ENCODE peak calls at places on chromosomes 12 and 14, in six cellular contexts. One of them, this sample, is unnamed.

GRCh38 chr14:105070760-105071137 is 5.5 kb upstream of the GPR132 start:
- DNase-seq in uterus: no peak
- DNase-seq in lower leg skin: no peak
- DNase-seq in transverse colon: no peak
- DNase-seq in ovary: no peak
- DNase-seq in adrenal gland: no peak
- DNase-seq in this sample: no peak

GRCh38 chr12:59808317-59808910 is 212.6 kb downstream of the SLC16A7 start:
- DNase-seq in uterus: no peak
- DNase-seq in lower leg skin: no peak
- DNase-seq in transverse colon: no peak
- DNase-seq in ovary: no peak
- DNase-seq in adrenal gland: no peak
- DNase-seq in this sample: peak

GRCh38 chr12:49972122-49972521 is 625 bp upstream of the AQP6 start:
- DNase-seq in uterus: no peak
- DNase-seq in lower leg skin: no peak
- DNase-seq in transverse colon: no peak
- DNase-seq in ovary: no peak
- DNase-seq in adrenal gland: no peak
- DNase-seq in this sample: no peak

GRCh38 chr14:75247286-75247922 is 31.2 kb upstream of the FOS start:
- DNase-seq in uterus: no peak
- DNase-seq in lower leg skin: no peak
- DNase-seq in transverse colon: peak
- DNase-seq in ovary: no peak
- DNase-seq in adrenal gland: no peak
- DNase-seq in this sample: no peak

GRCh38 chr14:35525695-35526094 is 8.3 kb upstream of the INSM2 start:
- DNase-seq in uterus: no peak
- DNase-seq in lower leg skin: no peak
- DNase-seq in transverse colon: no peak
- DNase-seq in ovary: no peak
- DNase-seq in adrenal gland: no peak
- DNase-seq in this sample: no peak

GRCh38 chr12:49465132-49465531 is 73.7 kb upstream of the KCNH3 start:
- DNase-seq in uterus: no peak
- DNase-seq in lower leg skin: no peak
- DNase-seq in transverse colon: no peak
- DNase-seq in ovary: no peak
- DNase-seq in adrenal gland: no peak
- DNase-seq in this sample: no peak

GRCh38 chr12:71125949-71126348 is 31.9 kb downstream of the TSPAN8 start:
- DNase-seq in uterus: no peak
- DNase-seq in lower leg skin: no peak
- DNase-seq in transverse colon: no peak
- DNase-seq in ovary: no peak
- DNase-seq in adrenal gland: no peak
- DNase-seq in this sample: no peak

GRCh38 chr14:38882533-38882932 is 220.5 kb downstream of the SEC23A start:
- DNase-seq in uterus: no peak
- DNase-seq in lower leg skin: no peak
- DNase-seq in transverse colon: no peak
- DNase-seq in ovary: no peak
- DNase-seq in adrenal gland: no peak
- DNase-seq in this sample: no peak

GRCh38 chr12:132151766-132152410 is 7.6 kb downstream of the NOC4L start:
- DNase-seq in uterus: no peak
- DNase-seq in lower leg skin: no peak
- DNase-seq in transverse colon: no peak
- DNase-seq in ovary: no peak
- DNase-seq in adrenal gland: no peak
- DNase-seq in this sample: no peak

GRCh38 chr14:65016461-65016860 is 29.8 kb downstream of the FNTB start:
- DNase-seq in uterus: no peak
- DNase-seq in lower leg skin: peak
- DNase-seq in transverse colon: no peak
- DNase-seq in ovary: no peak
- DNase-seq in adrenal gland: no peak
- DNase-seq in this sample: no peak

GRCh38 chr12:1758887-1759286 is 61.5 kb upstream of the LRTM2 start:
- DNase-seq in uterus: no peak
- DNase-seq in lower leg skin: no peak
- DNase-seq in transverse colon: no peak
- DNase-seq in ovary: no peak
- DNase-seq in adrenal gland: no peak
- DNase-seq in this sample: no peak

GRCh38 chr12:1760566-1761382 is 59.6 kb upstream of the LRTM2 start:
- DNase-seq in uterus: no peak
- DNase-seq in lower leg skin: no peak
- DNase-seq in transverse colon: no peak
- DNase-seq in ovary: no peak
- DNase-seq in adrenal gland: peak
- DNase-seq in this sample: no peak

GRCh38 chr12:1766110-1766509 is 54.3 kb upstream of the LRTM2 start:
- DNase-seq in uterus: no peak
- DNase-seq in lower leg skin: no peak
- DNase-seq in transverse colon: no peak
- DNase-seq in ovary: no peak
- DNase-seq in adrenal gland: no peak
- DNase-seq in this sample: no peak

GRCh38 chr12:1767407-1768090 is 52.8 kb upstream of the LRTM2 start:
- DNase-seq in uterus: no peak
- DNase-seq in lower leg skin: no peak
- DNase-seq in transverse colon: no peak
- DNase-seq in ovary: no peak
- DNase-seq in adrenal gland: no peak
- DNase-seq in this sample: no peak

GRCh38 chr12:1761857-1762256 is 58.5 kb upstream of the LRTM2 start:
- DNase-seq in uterus: no peak
- DNase-seq in lower leg skin: no peak
- DNase-seq in transverse colon: no peak
- DNase-seq in ovary: no peak
- DNase-seq in adrenal gland: no peak
- DNase-seq in this sample: no peak
- TF ChIP-seq POLR2A in uterus: no peak
- TF ChIP-seq POLR2A in lower leg skin: no peak
- TF ChIP-seq POLR2A in transverse colon: no peak
- TF ChIP-seq POLR2A in ovary: no peak
- TF ChIP-seq POLR2A in adrenal gland: no peak
- TF ChIP-seq POLR2A in this sample: no peak

GRCh38 chr12:109915171-109916040 is 15.3 kb downstream of the TCHP start:
- DNase-seq in uterus: no peak
- DNase-seq in lower leg skin: no peak
- DNase-seq in transverse colon: no peak
- DNase-seq in ovary: no peak
- DNase-seq in adrenal gland: no peak
- DNase-seq in this sample: no peak
- TF ChIP-seq POLR2A in uterus: no peak
- TF ChIP-seq POLR2A in lower leg skin: no peak
- TF ChIP-seq POLR2A in transverse colon: no peak
- TF ChIP-seq POLR2A in ovary: no peak
- TF ChIP-seq POLR2A in adrenal gland: no peak
- TF ChIP-seq POLR2A in this sample: no peak

GRCh38 chr12:57101892-57102695 is 9.1 kb downstream of the STAT6 start:
- DNase-seq in uterus: no peak
- DNase-seq in lower leg skin: peak
- DNase-seq in transverse colon: peak
- DNase-seq in ovary: peak
- DNase-seq in adrenal gland: no peak
- DNase-seq in this sample: no peak
- TF ChIP-seq POLR2A in uterus: no peak
- TF ChIP-seq POLR2A in lower leg skin: no peak
- TF ChIP-seq POLR2A in transverse colon: no peak
- TF ChIP-seq POLR2A in ovary: no peak
- TF ChIP-seq POLR2A in adrenal gland: no peak
- TF ChIP-seq POLR2A in this sample: no peak

GRCh38 chr14:60094306-60094897 is 2.7 kb downstream of the PCNX4 start:
- DNase-seq in uterus: no peak
- DNase-seq in lower leg skin: no peak
- DNase-seq in transverse colon: no peak
- DNase-seq in ovary: no peak
- DNase-seq in adrenal gland: peak
- DNase-seq in this sample: no peak
- TF ChIP-seq POLR2A in uterus: no peak
- TF ChIP-seq POLR2A in lower leg skin: no peak
- TF ChIP-seq POLR2A in transverse colon: no peak
- TF ChIP-seq POLR2A in ovary: no peak
- TF ChIP-seq POLR2A in adrenal gland: no peak
- TF ChIP-seq POLR2A in this sample: no peak

GRCh38 chr12:56632701-56633464 is 2.8 kb upstream of the BAZ2A start:
- DNase-seq in uterus: no peak
- DNase-seq in lower leg skin: peak
- DNase-seq in transverse colon: no peak
- DNase-seq in ovary: no peak
- DNase-seq in adrenal gland: no peak
- DNase-seq in this sample: no peak

GRCh38 chr12:56628671-56629458 is 1.3 kb downstream of the BAZ2A start:
- DNase-seq in uterus: peak
- DNase-seq in lower leg skin: peak
- DNase-seq in transverse colon: peak
- DNase-seq in ovary: peak
- DNase-seq in adrenal gland: peak
- DNase-seq in this sample: no peak

GRCh38 chr12:56631790-56632700 is 1.9 kb upstream of the BAZ2A start:
- DNase-seq in uterus: peak
- DNase-seq in lower leg skin: peak
- DNase-seq in transverse colon: peak
- DNase-seq in ovary: peak
- DNase-seq in adrenal gland: peak
- DNase-seq in this sample: no peak

GRCh38 chr12:56629459-56630179 is 507 bp downstream of the BAZ2A start:
- DNase-seq in uterus: peak
- DNase-seq in lower leg skin: peak
- DNase-seq in transverse colon: peak
- DNase-seq in ovary: peak
- DNase-seq in adrenal gland: no peak
- DNase-seq in this sample: no peak

GRCh38 chr12:56630180-56630632 is at the start of gene BAZ2A:
- DNase-seq in uterus: peak
- DNase-seq in lower leg skin: peak
- DNase-seq in transverse colon: peak
- DNase-seq in ovary: peak
- DNase-seq in adrenal gland: peak
- DNase-seq in this sample: peak
- TF ChIP-seq POLR2A in uterus: peak
- TF ChIP-seq POLR2A in lower leg skin: no peak
- TF ChIP-seq POLR2A in transverse colon: peak
- TF ChIP-seq POLR2A in ovary: peak
- TF ChIP-seq POLR2A in adrenal gland: no peak
- TF ChIP-seq POLR2A in this sample: no peak

GRCh38 chr12:122842505-122843405 is 7.5 kb downstream of the HIP1R start:
- DNase-seq in uterus: no peak
- DNase-seq in lower leg skin: peak
- DNase-seq in transverse colon: no peak
- DNase-seq in ovary: no peak
- DNase-seq in adrenal gland: no peak
- DNase-seq in this sample: peak
- TF ChIP-seq POLR2A in uterus: no peak
- TF ChIP-seq POLR2A in lower leg skin: no peak
- TF ChIP-seq POLR2A in transverse colon: no peak
- TF ChIP-seq POLR2A in ovary: no peak
- TF ChIP-seq POLR2A in adrenal gland: no peak
- TF ChIP-seq POLR2A in this sample: no peak

GRCh38 chr14:21475767-21476525 is 813 bp downstream of the RAB2B start:
- DNase-seq in uterus: no peak
- DNase-seq in lower leg skin: no peak
- DNase-seq in transverse colon: no peak
- DNase-seq in ovary: no peak
- DNase-seq in adrenal gland: no peak
- DNase-seq in this sample: no peak

GRCh38 chr14:21476526-21476924 is 234 bp downstream of the RAB2B start:
- DNase-seq in uterus: peak
- DNase-seq in lower leg skin: peak
- DNase-seq in transverse colon: peak
- DNase-seq in ovary: peak
- DNase-seq in adrenal gland: peak
- DNase-seq in this sample: peak

GRCh38 chr14:21476925-21477681 is at the start of the genes RAB2B and TOX4:
- DNase-seq in uterus: peak
- DNase-seq in lower leg skin: peak
- DNase-seq in transverse colon: peak
- DNase-seq in ovary: peak
- DNase-seq in adrenal gland: peak
- DNase-seq in this sample: peak
- TF ChIP-seq POLR2A in uterus: peak
- TF ChIP-seq POLR2A in lower leg skin: peak
- TF ChIP-seq POLR2A in transverse colon: peak
- TF ChIP-seq POLR2A in ovary: peak
- TF ChIP-seq POLR2A in adrenal gland: peak
- TF ChIP-seq POLR2A in this sample: peak

GRCh38 chr14:56116128-56116900 is 1.9 kb upstream of the PELI2 start:
- DNase-seq in uterus: no peak
- DNase-seq in lower leg skin: no peak
- DNase-seq in transverse colon: no peak
- DNase-seq in ovary: no peak
- DNase-seq in adrenal gland: no peak
- DNase-seq in this sample: no peak

GRCh38 chr14:56118611-56119181 is 485 bp downstream of the PELI2 start:
- DNase-seq in uterus: peak
- DNase-seq in lower leg skin: no peak
- DNase-seq in transverse colon: peak
- DNase-seq in ovary: peak
- DNase-seq in adrenal gland: peak
- DNase-seq in this sample: no peak

GRCh38 chr14:56119221-56119967 is 1.2 kb downstream of the PELI2 start:
- DNase-seq in uterus: peak
- DNase-seq in lower leg skin: no peak
- DNase-seq in transverse colon: peak
- DNase-seq in ovary: peak
- DNase-seq in adrenal gland: peak
- DNase-seq in this sample: peak

GRCh38 chr14:56120091-56120632 is 2.0 kb downstream of the PELI2 start:
- DNase-seq in uterus: no peak
- DNase-seq in lower leg skin: no peak
- DNase-seq in transverse colon: no peak
- DNase-seq in ovary: no peak
- DNase-seq in adrenal gland: no peak
- DNase-seq in this sample: no peak

DNA sequence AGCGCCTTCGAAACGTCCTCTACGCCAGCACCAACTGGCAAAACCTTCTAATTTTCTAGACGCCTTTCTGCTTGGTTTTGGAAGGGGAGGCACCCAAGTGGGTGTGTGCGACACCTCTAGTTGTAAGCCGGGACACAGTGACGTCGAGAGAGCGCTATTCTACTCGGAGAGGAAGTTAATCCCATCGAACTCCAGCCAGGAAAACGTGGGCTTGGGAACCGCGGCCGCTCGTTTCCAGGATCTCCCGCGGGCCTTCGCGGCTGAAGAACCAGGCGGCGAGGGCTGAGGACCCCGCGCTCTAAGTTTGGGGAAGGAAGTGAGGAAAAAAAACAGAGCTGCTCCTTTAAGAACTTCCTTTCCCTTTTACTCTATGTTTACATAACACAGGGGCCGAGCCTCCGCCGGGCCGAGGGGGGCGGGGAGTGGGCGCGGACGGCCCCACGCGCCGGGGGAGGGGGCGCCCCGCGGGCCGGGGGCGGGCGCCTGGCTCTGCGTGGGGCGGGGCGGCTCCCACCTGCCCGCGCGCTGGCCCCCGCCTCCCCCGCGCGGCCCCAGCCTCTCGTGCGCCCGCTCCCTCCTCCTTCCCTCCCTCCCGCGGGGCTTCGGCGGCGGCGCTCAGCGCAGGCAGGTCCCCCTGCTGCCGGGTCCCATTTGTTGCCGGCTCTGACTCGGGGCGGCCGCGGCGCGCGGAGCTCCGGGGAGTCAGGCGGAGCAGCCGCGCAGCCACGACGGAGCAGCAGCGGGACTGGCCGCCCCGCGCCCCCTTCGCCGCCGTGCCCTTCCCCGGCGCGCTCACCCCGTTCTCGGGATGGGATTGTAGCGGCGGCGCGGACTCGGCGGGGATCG is at the start of gene PELI2:
- DNase-seq in uterus: peak
- DNase-seq in lower leg skin: peak
- DNase-seq in transverse colon: peak
- DNase-seq in ovary: peak
- DNase-seq in adrenal gland: peak
- DNase-seq in this sample: peak
- TF ChIP-seq POLR2A in uterus: peak
- TF ChIP-seq POLR2A in lower leg skin: peak
- TF ChIP-seq POLR2A in transverse colon: peak
- TF ChIP-seq POLR2A in ovary: peak
- TF ChIP-seq POLR2A in adrenal gland: peak
- TF ChIP-seq POLR2A in this sample: no peak